ENCODE peak calls at places on chromosomes 12 and 14, in eight cellular contexts. H is pancreas; R is IMR-90; S is kidney; Z is heart right ventricle; T is ascending aorta; C is endodermal cell; V is CD8-positive, alpha-beta T cell. L is an unnamed sample. For H3K4me1, the result is how much of the 10 kb centered on the place peaks cover.

GRCh38 chr12:124549629-124550028 is 17.8 kb downstream of the NCOR2 start:
- DNase-seq in S (no peak), Z (no peak), V (no peak), C (no peak), T (no peak), H (no peak), R (no peak), L (no peak)

GRCh38 chr14:92686763-92687427 is 61.5 kb downstream of the LGMN start:
- DNase-seq in V (peak), R (peak), T (no peak), Z (peak), C (peak), S (peak), H (peak), L (no peak)

GRCh38 chr12:92290016-92290685 is 144.5 kb upstream of the BTG1 start:
- DNase-seq in Z (no peak), S (no peak), R (peak), V (no peak), H (no peak), T (no peak), C (peak), L (no peak)

GRCh38 chr12:10736460-10736859 is 13.3 kb upstream of the YBX3 start:
- DNase-seq in S (no peak), R (no peak), C (no peak), T (no peak), V (no peak), H (no peak), Z (no peak), L (no peak)

GRCh38 chr12:113439606-113440030 is 17.4 kb downstream of the SDSL start:
- DNase-seq in S (peak), H (peak), R (peak), Z (peak), V (no peak), T (no peak), C (peak), L (no peak)

GRCh38 chr14:60101801-60102200 is 10.1 kb downstream of the PCNX4 start:
- DNase-seq in R (peak), H (no peak), S (no peak), Z (no peak), C (no peak), V (no peak), T (no peak), L (no peak)

GRCh38 chr12:132173135-132174014 is 29.1 kb downstream of the NOC4L start:
- DNase-seq in R (no peak), T (no peak), S (peak), H (no peak), V (no peak), C (no peak), Z (no peak), L (peak)

GRCh38 chr12:57523706-57524614 is 1.3 kb downstream of the MBD6 start:
- DNase-seq in T (no peak), S (no peak), H (no peak), R (no peak), Z (no peak), C (peak), V (no peak), L (no peak)

GRCh38 chr14:95140060-95140858 is 17.1 kb downstream of the DICER1 start:
- DNase-seq in C (no peak), Z (no peak), R (peak), V (no peak), H (no peak), T (no peak), S (no peak), L (no peak)

GRCh38 chr14:101823511-101824120 is 62.1 kb downstream of the PPP2R5C start:
- DNase-seq in S (no peak), H (no peak), R (no peak), T (no peak), C (no peak), V (peak), Z (no peak), L (no peak)

GRCh38 chr14:28760431-28760996 is 6.1 kb upstream of the FOXG1 start:
- DNase-seq in Z (no peak), R (no peak), H (no peak), C (no peak), V (no peak), T (no peak), S (no peak), L (no peak)

GRCh38 chr12:27014085-27014858 is at the start of gene TM7SF3:
- DNase-seq in S (peak), H (peak), C (peak), R (peak), Z (peak), T (peak), V (peak), L (peak)

GRCh38 chr12:114794049-114794558 is 110.1 kb upstream of the TBX3 start:
- DNase-seq in R (no peak), S (no peak), Z (no peak), H (no peak), T (no peak), V (no peak), C (no peak), L (no peak)

GRCh38 chr12:64836856-64837255 is 12.4 kb downstream of the TBC1D30 start:
- DNase-seq in V (no peak), Z (no peak), S (no peak), T (no peak), H (no peak), C (no peak), R (no peak), L (no peak)

GRCh38 chr12:51821423-51822260 is 26.9 kb downstream of the FIGNL2 start:
- DNase-seq in Z (no peak), C (no peak), T (no peak), S (no peak), V (no peak), H (peak), R (no peak), L (no peak)

GRCh38 chr12:117844114-117844513 is 124.7 kb downstream of the KSR2 start:
- DNase-seq in T (no peak), R (no peak), S (no peak), H (no peak), V (no peak), Z (no peak), C (no peak), L (no peak)

GRCh38 chr12:130164931-130165330 is 2.7 kb downstream of the FZD10 start:
- DNase-seq in R (no peak), S (peak), C (peak), T (no peak), V (no peak), Z (no peak), H (no peak), L (peak)

GRCh38 chr14:45361727-45362126 is 108.7 kb upstream of the MIS18BP1 start:
- DNase-seq in V (no peak), C (no peak), H (no peak), R (no peak), T (no peak), S (no peak), Z (no peak), L (no peak)

GRCh38 chr12:14774944-14775651 is 28.2 kb downstream of the WBP11 start:
- DNase-seq in R (peak), C (no peak), V (peak), T (no peak), Z (peak), S (peak), H (peak), L (no peak)

GRCh38 chr12:124992874-124993567 is 424 bp upstream of the BRI3BP start:
- DNase-seq in T (no peak), S (no peak), C (peak), H (peak), V (peak), R (peak), Z (no peak), L (no peak)

GRCh38 chr12:47356129-47356622 is 276.4 kb upstream of the AMIGO2 start:
- DNase-seq in C (no peak), Z (no peak), T (no peak), S (no peak), R (peak), V (no peak), H (no peak), L (no peak)

GRCh38 chr12:32843528-32844095 is 53.0 kb downstream of the PKP2 start:
- DNase-seq in S (no peak), R (no peak), C (no peak), H (no peak), T (no peak), Z (no peak), V (no peak), L (no peak)

GRCh38 chr12:12201274-12201758 is 65.5 kb downstream of the LRP6 start:
- DNase-seq in V (no peak), Z (peak), C (no peak), S (no peak), R (peak), T (no peak), H (no peak), L (no peak)

GRCh38 chr12:3313655-3314305 is 177.2 kb upstream of the PRMT8 start:
- DNase-seq in T (no peak), R (peak), V (no peak), C (peak), Z (no peak), S (peak), H (no peak), L (no peak)

GRCh38 chr12:105444050-105444808 is 113.7 kb downstream of the C12orf75 start:
- DNase-seq in C (no peak), R (peak), S (no peak), H (no peak), V (no peak), Z (no peak), T (no peak), L (no peak)

GRCh38 chr14:80705241-80705980 is 236.1 kb downstream of the CEP128 start:
- DNase-seq in T (no peak), Z (no peak), C (no peak), R (no peak), S (no peak), H (no peak), V (no peak), L (no peak)

GRCh38 chr12:112590281-112590680 is 171.5 kb downstream of the PTPN11 start:
- DNase-seq in S (no peak), T (no peak), V (no peak), Z (no peak), H (no peak), R (no peak), C (peak), L (no peak)

GRCh38 chr12:42584539-42585174 is 4.9 kb downstream of the PRICKLE1 start:
- DNase-seq in S (no peak), H (no peak), C (no peak), T (no peak), Z (no peak), R (no peak), V (no peak), L (no peak)

GRCh38 chr14:75381642-75382041 is 46.2 kb upstream of the JDP2 start:
- DNase-seq in T (no peak), R (no peak), S (no peak), C (no peak), V (no peak), Z (no peak), H (no peak), L (no peak)

GRCh38 chr12:127125607-127126259 is 1141.2 kb upstream of the TMEM132C start:
- DNase-seq in Z (no peak), V (no peak), T (no peak), H (no peak), R (peak), S (no peak), C (peak), L (peak)

GRCh38 chr14:51848120-51848519 is 12.3 kb upstream of the GNG2 start:
- DNase-seq in T (no peak), V (no peak), R (no peak), H (no peak), Z (no peak), S (no peak), C (no peak), L (no peak)

GRCh38 chr14:61489932-61490331 is 168.6 kb downstream of the PRKCH start:
- DNase-seq in C (no peak), T (peak), V (no peak), S (no peak), R (no peak), Z (peak), H (no peak), L (no peak)

GRCh38 chr12:88325076-88325827 is 183.1 kb downstream of the TMTC3 start:
- DNase-seq in C (no peak), H (no peak), R (peak), S (no peak), V (no peak), T (no peak), Z (no peak), L (no peak)

GRCh38 chr12:47282206-47282605 is 202.4 kb upstream of the AMIGO2 start:
- DNase-seq in R (peak), H (no peak), V (no peak), Z (no peak), T (no peak), S (no peak), C (no peak), L (no peak)

GRCh38 chr14:75274899-75275569 is 3.6 kb upstream of the FOS start:
- DNase-seq in H (peak), R (peak), S (no peak), C (peak), Z (no peak), V (peak), T (peak), L (no peak)

GRCh38 chr12:15982471-15982870 is 71.3 kb downstream of the DERA start:
- DNase-seq in C (no peak), T (no peak), R (peak), V (no peak), H (no peak), S (no peak), Z (no peak), L (no peak)

GRCh38 chr12:117333331-117334000 is 28.0 kb downstream of the NOS1 start:
- DNase-seq in Z (no peak), T (no peak), V (no peak), R (no peak), H (no peak), S (no peak), C (no peak), L (no peak)

DNA sequence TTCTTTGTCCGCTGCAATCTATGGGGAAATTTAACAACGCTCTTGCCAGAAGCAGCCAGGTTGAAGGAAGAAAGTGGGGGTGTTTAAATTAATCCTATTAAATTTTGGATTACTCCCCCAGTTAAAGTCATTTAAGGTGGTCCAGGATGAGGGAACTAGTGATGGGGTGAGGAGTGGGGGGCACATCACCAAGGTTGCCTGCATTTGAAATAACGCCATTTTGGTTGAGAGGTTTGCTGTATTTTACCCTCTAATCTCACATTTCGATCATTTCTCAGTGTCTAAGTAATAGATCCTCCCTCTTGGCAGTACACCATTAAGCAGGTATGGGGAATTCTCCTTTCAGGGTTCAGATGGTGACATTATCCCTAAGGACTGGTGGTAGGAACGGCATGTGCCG is 2.6 kb downstream of the FLRT2 start:
- DNase-seq in H (no peak), Z (no peak), V (no peak), S (no peak), R (no peak), T (no peak), C (peak), L (no peak)
- H3K4me1 ChIP-seq in H (under half), Z (under half), V (under half), S (under half), R (under half), T (under half), C (under half), L (under half)

GRCh38 chr14:77124345-77125274 is 17.0 kb downstream of the ZDHHC22 start:
- DNase-seq in V (peak), T (no peak), R (peak), S (peak), H (peak), C (peak), Z (no peak), L (no peak)

GRCh38 chr14:77126074-77126325 is 15.6 kb downstream of the ZDHHC22 start:
- DNase-seq in Z (no peak), S (no peak), R (no peak), V (no peak), C (no peak), H (no peak), T (no peak), L (no peak)

GRCh38 chr14:77125275-77126073 is 16.1 kb downstream of the ZDHHC22 start:
- DNase-seq in S (no peak), V (no peak), Z (no peak), H (no peak), T (no peak), C (peak), R (no peak), L (no peak)

GRCh38 chr14:77122555-77123125 is 19.0 kb downstream of the ZDHHC22 start:
- DNase-seq in R (no peak), T (no peak), H (no peak), V (no peak), Z (no peak), S (no peak), C (peak), L (no peak)

GRCh38 chr14:77123381-77124344 is 17.9 kb downstream of the ZDHHC22 start:
- DNase-seq in C (peak), R (no peak), S (peak), Z (peak), V (no peak), T (no peak), H (peak), L (peak)
- H3K4me1 ChIP-seq in C (under half), R (under half), S (under half), Z (under half), V (under half), T (under half), H (under half), L (under half)

GRCh38 chr14:69666112-69666511 is 54.7 kb downstream of the SUSD6 start:
- DNase-seq in T (no peak), R (no peak), Z (no peak), S (no peak), V (no peak), H (no peak), C (no peak), L (no peak)
- H3K4me1 ChIP-seq in T (under half), R (under half), Z (half or more), S (under half), V (under half), H (under half), C (under half), L (under half)

GRCh38 chr14:105481886-105482454 is 4.7 kb upstream of the CRIP1 start:
- DNase-seq in R (peak), Z (peak), H (peak), T (peak), S (peak), C (peak), V (peak), L (peak)
- H3K4me1 ChIP-seq in R (under half), Z (half or more), H (under half), T (under half), S (under half), C (under half), V (half or more), L (under half)

DNA sequence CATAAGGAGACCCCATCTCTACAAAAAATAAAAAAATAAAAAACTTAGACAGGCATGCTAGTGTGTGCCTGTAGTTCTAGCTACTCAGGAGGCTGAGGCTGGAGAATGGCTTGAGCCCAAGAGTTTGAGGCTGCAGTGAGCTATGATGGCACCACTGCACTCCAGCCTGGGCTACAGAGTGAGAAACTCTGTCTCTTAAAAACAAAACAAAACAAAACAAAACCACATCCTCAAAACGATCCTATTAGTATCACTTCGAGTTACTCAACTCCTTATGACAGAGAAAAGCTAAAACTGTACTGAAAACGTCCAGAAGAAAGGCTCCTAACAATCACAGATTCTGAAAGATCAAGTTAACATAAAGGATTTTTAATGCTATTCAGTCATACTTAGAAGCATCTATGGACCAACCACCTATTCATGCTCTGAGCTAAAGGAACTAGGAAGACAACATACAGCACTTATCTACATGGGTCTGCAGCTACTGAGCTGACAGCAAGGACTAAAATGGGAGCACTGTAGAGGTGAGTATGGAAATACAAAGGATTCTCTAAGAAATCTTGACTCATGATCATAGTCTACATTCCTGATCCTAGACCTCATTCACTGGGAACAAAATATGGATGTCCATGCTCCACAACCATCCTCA is 75.3 kb upstream of the DUSP6 start:
- DNase-seq in V (no peak), S (no peak), R (no peak), H (no peak), C (no peak), T (no peak), Z (no peak), L (no peak)
- H3K4me1 ChIP-seq in V (under half), S (under half), R (under half), H (under half), C (under half), T (under half), Z (under half), L (under half)

GRCh38 chr12:31600252-31600651 is 9.3 kb upstream of the DENND5B start:
- DNase-seq in H (no peak), S (no peak), T (no peak), R (no peak), C (peak), Z (no peak), V (no peak), L (no peak)
- H3K4me1 ChIP-seq in H (under half), S (under half), T (under half), R (under half), C (under half), Z (under half), V (under half), L (under half)

GRCh38 chr12:96239711-96240234 is 45.6 kb downstream of the ELK3 start:
- DNase-seq in S (no peak), V (no peak), H (no peak), R (no peak), C (peak), T (no peak), Z (peak), L (peak)
- H3K4me1 ChIP-seq in S (under half), V (half or more), H (under half), R (under half), C (under half), T (under half), Z (half or more), L (under half)

DNA sequence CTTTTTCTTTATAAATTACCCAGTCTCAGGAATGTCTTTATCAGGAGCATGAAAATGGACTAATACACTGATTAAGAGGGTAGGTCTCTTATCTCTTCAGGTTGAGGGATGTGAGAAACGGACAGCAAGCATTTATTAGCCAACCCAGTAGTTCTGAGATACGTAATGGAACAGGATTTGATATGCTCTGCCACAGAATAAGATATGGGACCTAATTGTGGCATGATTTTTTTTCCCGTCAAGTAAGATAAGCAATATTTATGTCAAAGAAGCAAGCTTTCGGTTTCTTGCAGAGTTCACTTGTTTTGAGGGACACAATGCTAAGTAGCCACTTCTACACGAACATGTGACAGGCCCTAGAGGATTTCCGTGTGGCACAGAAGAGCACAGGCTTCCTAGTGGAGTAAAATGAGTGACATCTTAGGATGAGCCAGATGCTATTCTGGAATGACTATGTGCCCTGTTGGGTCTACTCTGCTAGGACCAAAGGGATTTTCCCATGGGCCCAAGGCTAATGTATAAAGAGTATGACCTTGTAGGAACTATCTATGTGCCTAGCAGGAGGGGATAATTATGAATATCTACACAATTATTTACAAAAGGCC is 57.9 kb downstream of the SLC38A1 start:
- DNase-seq in Z (no peak), H (no peak), T (no peak), R (no peak), S (no peak), V (no peak), C (no peak), L (no peak)
- H3K4me1 ChIP-seq in Z (under half), H (under half), T (under half), R (under half), S (under half), V (half or more), C (under half), L (under half)

L was measured in RWPE2.